ENCODE peak calls at places on chromosomes 3 and 15, in five cellular contexts. Z is HCT116, I is H1, P is K562, X is SK-N-SH. N is an unnamed sample.

GRCh38 chr3:154730221-154730620 is 300.2 kb upstream of the GPR149 start:
- DNase-seq in X (peak), Z (no peak), P (no peak), I (no peak), N (no peak)

GRCh38 chr3:50157821-50158556 is 2.9 kb downstream of the SEMA3F start:
- DNase-seq in X (no peak), I (no peak), Z (no peak), P (peak), N (no peak)

GRCh38 chr3:15420871-15421270 is 6.5 kb downstream of the METTL6 start:
- DNase-seq in Z (no peak), P (no peak), I (no peak), X (no peak), N (no peak)

GRCh38 chr3:42654331-42655201 is 1.1 kb downstream of the ZBTB47 start:
- DNase-seq in I (peak), Z (no peak), X (peak), P (peak), N (no peak)

GRCh38 chr3:40186508-40186907 is 123.0 kb upstream of the EIF1B start:
- DNase-seq in P (no peak), X (no peak), Z (no peak), I (no peak), N (no peak)

GRCh38 chr3:129612350-129613204 is 6.1 kb upstream of the PLXND1 start:
- DNase-seq in I (no peak), Z (no peak), X (no peak), P (no peak), N (no peak)

GRCh38 chr15:91857772-91858171 is 4.3 kb downstream of the SLCO3A1 start:
- DNase-seq in I (no peak), Z (no peak), X (no peak), P (no peak), N (peak)

GRCh38 chr3:89787995-89788394 is 680.6 kb downstream of the EPHA3 start:
- DNase-seq in P (no peak), I (no peak), X (no peak), Z (no peak), N (no peak)

GRCh38 chr15:96338772-96339661 is 8.5 kb downstream of the NR2F2 start:
- DNase-seq in P (no peak), Z (no peak), I (no peak), X (no peak), N (no peak)

GRCh38 chr3:45664558-45664957 is 24.6 kb upstream of the SACM1L start:
- DNase-seq in P (no peak), I (no peak), Z (no peak), X (no peak), N (peak)

GRCh38 chr3:22795917-22796316 is 407.2 kb upstream of the UBE2E2 start:
- DNase-seq in I (no peak), P (no peak), Z (no peak), X (no peak), N (no peak)

GRCh38 chr15:99976811-99977271 is 243.6 kb upstream of the LYSMD4 start:
- DNase-seq in P (no peak), Z (no peak), X (no peak), I (no peak), N (no peak)

GRCh38 chr3:46213201-46213600 is 5.1 kb upstream of the CCR1 start:
- DNase-seq in X (no peak), Z (no peak), P (no peak), I (no peak), N (no peak)

GRCh38 chr15:63028442-63029110 is 14.0 kb upstream of the TPM1 start:
- DNase-seq in P (no peak), X (no peak), I (no peak), Z (no peak), N (no peak)

GRCh38 chr15:63034568-63034967 is 8.0 kb upstream of the TPM1 start:
- DNase-seq in X (no peak), I (no peak), P (no peak), Z (no peak), N (no peak)

GRCh38 chr15:63027646-63028045 is 14.9 kb upstream of the TPM1 start:
- DNase-seq in Z (no peak), P (no peak), X (no peak), I (no peak), N (no peak)

GRCh38 chr15:63029701-63030100 is 12.8 kb upstream of the TPM1 start:
- DNase-seq in X (no peak), P (no peak), Z (no peak), I (no peak), N (no peak)

DNA sequence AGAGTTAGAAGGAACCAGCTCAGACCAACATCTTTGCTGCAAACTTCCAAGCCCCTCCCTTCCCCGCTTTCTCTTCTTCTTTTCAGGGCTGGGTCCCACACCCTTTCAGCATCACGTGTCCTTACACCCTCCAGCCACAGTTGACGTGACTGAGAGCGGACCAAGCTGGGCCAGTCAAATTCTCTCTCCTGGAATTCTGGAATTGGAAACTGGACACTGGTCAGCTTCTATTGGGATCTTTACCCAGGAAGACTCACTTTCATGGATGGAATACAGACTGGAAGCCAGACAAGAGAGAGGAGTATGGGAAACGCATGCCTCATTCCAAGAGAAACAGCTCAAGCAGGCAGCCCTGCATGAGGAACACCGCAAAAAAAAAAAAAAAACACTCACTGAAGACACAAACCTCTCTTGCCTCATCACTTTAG is 12.4 kb upstream of the TPM1 start:
- DNase-seq in X (no peak), P (no peak), Z (no peak), I (no peak), N (no peak)
- TF ChIP-seq SIN3A in X (no peak), P (no peak), Z (no peak), I (no peak), N (no peak)

GRCh38 chr3:132657869-132658747 is 1.5 kb downstream of the ACAD11 start:
- DNase-seq in Z (no peak), I (no peak), X (no peak), P (no peak), N (no peak)
- H3K9ac ChIP-seq in Z (peak), I (no peak), X (peak), P (no peak), N (no peak)

GRCh38 chr15:78060232-78060631 is 17.3 kb downstream of the TBC1D2B start:
- DNase-seq in X (no peak), I (no peak), P (no peak), Z (no peak), N (no peak)
- TF ChIP-seq SIN3A in X (no peak), I (no peak), P (no peak), Z (no peak), N (no peak)

GRCh38 chr3:63655519-63655918 is 3.0 kb downstream of the SNTN start:
- DNase-seq in I (no peak), Z (no peak), X (no peak), P (no peak), N (no peak)

GRCh38 chr3:63652066-63652725 is at the start of gene SNTN:
- DNase-seq in Z (no peak), P (no peak), I (no peak), X (no peak), N (no peak)

GRCh38 chr3:63656791-63657190 is 4.3 kb downstream of the SNTN start:
- DNase-seq in I (no peak), P (no peak), X (no peak), Z (no peak), N (no peak)

GRCh38 chr3:63654246-63654645 is 1.8 kb downstream of the SNTN start:
- DNase-seq in P (no peak), Z (no peak), X (no peak), I (no peak), N (no peak)

GRCh38 chr3:63654931-63655330 is 2.5 kb downstream of the SNTN start:
- DNase-seq in I (no peak), P (no peak), X (no peak), Z (no peak), N (no peak)
- H3K9ac ChIP-seq in I (no peak), P (no peak), X (no peak), Z (no peak), N (no peak)

DNA sequence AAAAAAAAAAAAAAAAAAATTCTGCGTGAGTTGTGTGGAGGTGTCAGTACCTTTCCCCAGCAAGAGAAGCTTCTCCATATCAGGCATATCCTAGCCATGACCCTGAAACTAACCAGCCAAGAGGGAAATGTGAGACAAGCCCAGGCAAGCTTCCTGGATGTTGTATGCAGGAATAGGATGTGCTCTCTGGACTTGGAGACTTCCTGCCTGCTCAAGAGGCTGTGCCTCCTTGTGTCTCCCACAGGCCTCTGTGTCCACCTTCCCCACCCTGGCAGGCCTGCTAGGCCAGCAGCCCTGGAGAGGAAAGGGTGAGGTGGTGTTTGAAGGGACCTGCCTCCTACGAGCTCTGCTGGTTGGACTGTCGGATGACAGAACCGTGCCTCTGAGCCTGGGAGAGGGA is 2.1 kb upstream of the DYNLT2B start:
- DNase-seq in I (no peak), P (no peak), Z (no peak), X (no peak), N (no peak)
- TF ChIP-seq SIN3A in I (no peak), P (no peak), Z (no peak), X (no peak), N (no peak)

DNA sequence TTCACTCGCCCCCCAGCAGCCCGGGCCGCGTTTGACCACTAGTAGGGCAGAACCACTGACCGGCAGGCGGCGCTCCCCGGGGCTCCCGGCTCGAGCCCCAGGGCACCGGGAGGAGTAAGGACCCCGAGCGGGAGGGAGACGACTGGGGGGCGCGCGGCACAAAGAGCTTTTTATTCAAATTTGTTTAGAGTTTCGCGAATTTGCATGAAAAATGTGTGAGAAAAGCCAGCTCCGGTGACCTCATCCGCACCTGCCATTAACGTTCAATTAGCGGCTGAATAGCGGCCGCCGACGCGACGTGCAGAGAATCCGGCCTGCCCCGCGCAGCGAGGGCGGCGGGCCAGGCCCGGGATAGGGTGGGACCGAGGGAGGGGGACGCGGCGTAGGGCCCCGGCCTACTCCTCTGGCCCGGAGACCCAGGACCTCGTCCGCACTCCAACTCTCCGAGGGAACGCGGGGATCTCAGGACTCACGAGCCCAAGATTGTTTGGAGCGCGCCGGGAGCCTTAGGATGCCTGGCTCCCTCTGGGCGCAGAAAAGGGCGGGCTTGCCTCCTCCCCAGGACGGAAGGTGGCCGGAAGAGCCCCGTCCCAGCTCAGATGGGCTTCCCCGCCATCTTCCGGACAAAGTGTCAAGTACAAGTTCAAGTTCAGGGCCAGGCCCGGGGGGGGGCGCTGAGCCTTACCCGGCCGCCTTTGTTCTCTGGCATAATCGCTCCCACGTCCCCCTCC is 64.9 kb upstream of the POLG start:
- DNase-seq in I (no peak), P (peak), Z (no peak), X (peak), N (no peak)
- H3K9ac ChIP-seq in I (no peak), P (peak), Z (no peak), X (peak), N (peak)

GRCh38 chr3:169137943-169138342 is 525.6 kb downstream of the MECOM start:
- DNase-seq in P (no peak), Z (no peak), I (no peak), X (no peak), N (no peak)

GRCh38 chr3:169137076-169137475 is 526.4 kb downstream of the MECOM start:
- DNase-seq in Z (no peak), X (no peak), P (no peak), I (no peak), N (no peak)

GRCh38 chr3:169133178-169134161 is 530.0 kb downstream of the MECOM start:
- DNase-seq in X (no peak), I (no peak), Z (no peak), P (no peak), N (no peak)

GRCh38 chr3:169131695-169132464 is 531.6 kb downstream of the MECOM start:
- DNase-seq in X (no peak), I (no peak), Z (no peak), P (no peak), N (no peak)

GRCh38 chr3:169134194-169134593 is 529.3 kb downstream of the MECOM start:
- DNase-seq in X (no peak), Z (no peak), I (no peak), P (no peak), N (no peak)
- TF ChIP-seq SIN3A in X (no peak), Z (no peak), I (no peak), P (no peak), N (no peak)

DNA sequence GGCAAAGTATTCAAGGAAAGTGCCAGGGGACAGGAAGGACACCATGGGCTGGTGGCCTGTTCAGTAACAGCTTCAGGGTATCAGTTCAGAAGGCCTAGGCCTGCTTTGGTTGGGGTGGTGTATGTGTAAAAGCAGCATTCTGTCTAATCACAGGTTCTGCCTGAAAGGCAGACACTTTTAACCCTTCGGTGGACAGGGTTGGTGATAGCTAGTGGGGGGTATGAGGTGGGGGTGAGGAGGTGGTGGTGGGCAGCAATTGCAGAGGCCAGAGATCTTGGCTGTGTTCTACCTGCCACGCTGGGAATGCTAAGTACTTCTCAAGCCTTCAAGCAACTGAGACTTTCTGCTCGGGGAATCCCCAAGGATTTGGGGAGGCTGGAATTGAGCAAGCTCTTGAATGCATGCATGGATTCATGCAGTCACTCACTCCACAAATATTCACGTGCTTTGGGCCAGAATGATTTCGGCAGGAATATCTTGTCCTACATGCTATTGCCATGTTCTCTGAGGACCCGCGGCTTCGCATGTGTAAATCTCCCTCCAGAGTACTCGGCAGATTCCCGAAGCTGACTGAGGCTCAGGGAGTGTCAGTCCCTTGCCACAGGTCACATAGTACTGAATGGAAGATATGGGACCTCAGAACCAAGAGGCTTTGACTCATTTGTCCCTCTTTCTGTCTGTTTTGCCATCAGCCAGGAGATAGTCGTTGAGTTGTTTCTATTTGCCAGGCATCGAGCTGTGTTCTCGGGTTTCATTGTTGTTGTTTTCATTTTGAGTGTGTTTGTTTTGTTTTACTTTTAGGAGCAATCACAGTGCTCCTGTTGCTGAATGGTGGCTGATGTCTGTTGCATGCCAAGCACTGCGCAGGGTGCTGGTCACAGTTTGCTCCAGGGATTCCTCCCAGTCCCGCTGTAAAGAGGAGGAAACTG is 65.5 kb downstream of the SMAD3 start:
- DNase-seq in Z (no peak), X (no peak), P (no peak), I (no peak), N (no peak)
- H3K9ac ChIP-seq in Z (peak), X (no peak), P (no peak), I (no peak), N (peak)

GRCh38 chr3:106817706-106818105 is 559.5 kb upstream of the CCDC54 start:
- DNase-seq in I (no peak), Z (no peak), P (no peak), X (no peak), N (no peak)
- TF ChIP-seq SIN3A in I (no peak), Z (no peak), P (no peak), X (no peak), N (no peak)

N was measured in GM12878.